ENCODE peak calls at places on chromosomes 12 and 14, in four cellular contexts. X, T, B and U are unnamed samples. For H3K9me3, H3K4me1 and H3K36me3, the result is how much of the 10 kb centered on the place peaks cover.

GRCh38 chr14:61578745-61579144 is 116.6 kb upstream of the HIF1A start:
- DNase-seq in X (peak), T (no peak), B (peak), U (no peak)

GRCh38 chr12:43252585-43252984 is 299.4 kb downstream of the ADAMTS20 start:
- DNase-seq in X (no peak), T (no peak), B (no peak), U (no peak)

GRCh38 chr14:68527329-68527851 is 265.5 kb downstream of the ZFP36L1 start:
- DNase-seq in X (peak), T (no peak), B (no peak), U (no peak)

GRCh38 chr14:71555654-71556559 is 376.3 kb upstream of the RGS6 start:
- DNase-seq in X (peak), T (no peak), B (peak), U (peak)

GRCh38 chr12:131101703-131102492 is 148.2 kb downstream of the ADGRD1 start:
- DNase-seq in X (no peak), T (no peak), B (no peak), U (no peak)

GRCh38 chr12:33752854-33753253 is 269.4 kb upstream of the ALG10 start:
- DNase-seq in X (no peak), T (no peak), B (no peak), U (no peak)

GRCh38 chr12:12333407-12333831 is 16.6 kb downstream of the MANSC1 start:
- DNase-seq in X (peak), T (no peak), B (no peak), U (no peak)

GRCh38 chr14:77062261-77062660 is 33.8 kb upstream of the IRF2BPL start:
- DNase-seq in X (no peak), T (no peak), B (no peak), U (no peak)

GRCh38 chr12:11707535-11707934 is 58.1 kb downstream of the ETV6 start:
- DNase-seq in X (no peak), T (no peak), B (no peak), U (no peak)

GRCh38 chr12:6084261-6084968 is 40.1 kb downstream of the VWF start:
- DNase-seq in X (peak), T (peak), B (no peak), U (no peak)

GRCh38 chr14:39843881-39844280 is 411.6 kb upstream of the FBXO33 start:
- DNase-seq in X (no peak), T (no peak), B (no peak), U (no peak)
- H3K9me3 ChIP-seq in X (under half), T (under half), B (under half), U (under half)

DNA sequence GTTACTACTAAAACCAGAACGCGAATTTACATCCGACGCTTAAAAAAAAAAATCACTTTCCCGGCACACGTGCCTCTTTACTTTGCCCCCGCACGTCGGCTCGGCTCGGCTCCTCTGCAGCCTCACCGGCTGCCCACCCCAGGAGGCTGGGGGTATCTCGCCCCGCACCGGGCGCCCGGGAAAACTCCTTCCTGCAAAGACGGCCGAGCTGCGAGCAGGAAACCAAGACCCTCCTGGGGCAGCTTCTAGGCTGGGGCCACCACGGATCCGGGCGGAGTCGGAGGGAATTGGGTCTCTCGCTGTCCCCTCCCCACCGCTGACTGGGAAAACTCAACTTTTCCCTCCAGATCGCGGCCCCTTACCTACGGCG is 595 bp downstream of the VSIG10 start:
- DNase-seq in X (peak), T (no peak), B (peak), U (no peak)
- H3K4me1 ChIP-seq in X (under half), T (under half), B (under half), U (under half)

DNA sequence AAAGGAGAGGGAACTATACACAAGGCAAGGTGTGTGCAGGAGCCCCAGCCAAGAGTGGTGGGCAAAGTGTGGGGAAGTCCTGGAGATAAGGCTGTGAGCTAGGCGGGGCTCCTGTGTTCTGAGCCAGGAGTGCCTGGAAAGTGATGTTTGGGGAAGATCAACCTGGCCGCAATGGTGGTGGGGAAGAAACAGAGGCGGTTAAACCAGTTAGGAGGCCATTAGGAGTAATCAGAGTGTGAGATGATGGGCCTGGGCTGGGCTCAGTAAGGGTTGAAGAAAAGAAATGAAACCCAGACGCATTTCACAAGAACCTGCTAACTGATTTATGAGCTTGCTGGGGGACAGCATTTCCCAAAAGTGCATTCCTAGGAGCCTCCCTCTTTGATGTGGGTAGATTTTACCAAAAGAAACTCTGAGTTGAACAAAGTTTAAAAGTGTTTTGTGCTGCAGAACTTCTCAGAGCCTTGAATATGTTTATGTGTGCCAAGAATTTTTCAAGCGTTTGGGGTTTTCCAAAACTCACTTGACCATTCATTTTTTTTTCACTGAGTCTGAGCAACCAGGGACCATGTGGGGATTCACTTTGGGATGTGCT is 34.2 kb upstream of the LRP1-AS start:
- DNase-seq in X (no peak), T (no peak), B (no peak), U (no peak)
- H3K36me3 ChIP-seq in X (half or more), T (half or more), B (under half), U (under half)

GRCh38 chr12:84135879-84136278 is 776.7 kb downstream of the SLC6A15 start:
- DNase-seq in X (no peak), T (no peak), B (no peak), U (no peak)
- H3K9me3 ChIP-seq in X (under half), T (under half), B (under half), U (under half)

DNA sequence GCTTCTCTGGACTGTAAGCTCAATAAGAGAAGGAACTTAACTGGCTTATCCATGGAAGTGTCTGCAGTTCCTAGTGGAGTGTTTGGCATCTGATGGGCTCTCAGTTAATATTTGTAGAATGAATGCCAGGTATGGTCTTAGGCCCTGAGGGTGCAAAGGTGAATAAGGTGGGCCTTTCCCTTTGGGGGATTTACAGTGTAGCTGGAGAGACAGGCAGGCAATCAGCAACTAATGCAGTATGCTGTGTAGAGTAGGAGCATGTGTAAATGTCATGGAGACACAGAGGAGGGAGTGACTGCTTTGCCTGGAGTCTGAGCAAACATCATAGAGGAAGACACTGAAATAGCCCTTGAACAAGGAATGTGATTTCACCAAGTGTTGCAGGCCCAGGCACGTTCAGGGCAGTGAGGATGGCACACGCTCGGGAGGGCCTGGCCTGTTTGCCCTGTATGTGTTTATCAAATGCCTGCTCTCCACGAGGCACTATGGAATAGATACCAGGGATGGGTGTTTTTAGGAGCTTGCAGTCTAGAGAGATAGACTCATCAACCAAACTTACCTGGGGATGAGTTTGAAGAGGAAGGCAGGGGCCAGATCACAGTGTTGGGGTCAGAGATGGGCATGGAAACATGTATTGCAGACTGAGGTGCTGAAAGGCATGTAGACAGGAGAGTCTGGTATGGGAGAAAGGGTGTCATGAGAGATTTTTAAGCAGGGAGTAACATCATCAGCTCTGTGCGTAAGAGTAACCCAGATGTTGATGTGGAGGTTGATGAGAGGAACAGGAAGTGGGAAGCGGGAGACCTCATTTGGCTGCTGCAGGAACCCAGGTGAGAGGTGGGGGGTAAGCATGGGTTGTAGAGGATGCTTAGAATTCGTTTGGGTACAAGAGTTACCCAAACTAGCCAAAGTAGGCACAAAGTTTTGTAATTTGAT is 54.1 kb downstream of the PLXNC1 start:
- DNase-seq in X (no peak), T (no peak), B (no peak), U (no peak)
- H3K4me1 ChIP-seq in X (under half), T (under half), B (under half), U (under half)

DNA sequence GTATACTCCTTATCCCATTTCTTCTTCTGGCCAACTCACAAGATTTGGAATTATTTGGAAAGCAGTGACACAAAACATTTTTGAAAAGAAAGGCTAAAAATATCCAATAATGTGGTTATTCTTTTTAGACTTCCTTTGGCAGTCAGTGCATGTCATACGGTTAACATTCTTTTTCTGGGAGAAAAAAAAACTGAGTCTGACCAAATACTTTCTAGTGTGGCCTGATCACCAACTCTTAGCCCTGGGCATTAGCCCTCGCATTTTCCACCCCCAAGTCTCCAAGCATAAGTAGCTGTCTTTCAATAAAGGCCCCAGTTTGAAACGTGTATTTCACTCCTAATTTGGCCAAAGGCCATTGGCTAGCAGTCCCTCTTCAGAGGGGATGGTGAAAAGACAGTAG is 5.9 kb downstream of the RASSF3 start:
- DNase-seq in X (peak), T (no peak), B (no peak), U (no peak)
- H3K36me3 ChIP-seq in X (under half), T (under half), B (under half), U (under half)

GRCh38 chr14:32800320-32800719 is 138.4 kb upstream of the NPAS3 start:
- DNase-seq in X (no peak), T (no peak), B (no peak), U (no peak)
- H3K9me3 ChIP-seq in X (under half), T (under half), B (under half), U (under half)